ENCODE peak calls at places on chromosomes 1 and 21, in four cellular contexts. B is globus pallidus, N is fibroblast of lung, A is nucleus accumbens. R is an unnamed sample.

GRCh38 chr1:91827094-91828006 is 58.6 kb downstream of the TGFBR3 start:
- DNase-seq in A (no peak), N (no peak), B (no peak), R (no peak)

GRCh38 chr1:67830928-67831596 is 2.2 kb downstream of the GNG12 start:
- DNase-seq in B (no peak), A (no peak), N (no peak), R (no peak)

GRCh38 chr1:17045623-17046022 is 8.2 kb downstream of the SDHB start:
- DNase-seq in A (no peak), N (no peak), B (no peak), R (no peak)

GRCh38 chr1:51524817-51525216 is 5.8 kb upstream of the EPS15 start:
- DNase-seq in B (peak; percentile 59), N (no peak), A (no peak), R (no peak)

GRCh38 chr1:25619101-25619890 is 2.7 kb downstream of the MAN1C1 start:
- DNase-seq in A (peak; percentile 33), B (peak; percentile 55), N (no peak), R (peak; percentile 64)

GRCh38 chr21:35077975-35078374 is 28.9 kb upstream of the RUNX1 start:
- DNase-seq in B (no peak), A (no peak), N (peak; percentile 57), R (no peak)

GRCh38 chr1:67823645-67824044 is 9.6 kb downstream of the GNG12 start:
- DNase-seq in N (peak; percentile 63), B (no peak), A (no peak), R (no peak)

GRCh38 chr1:2233997-2234761 is 6.1 kb downstream of the SKI start:
- DNase-seq in B (peak; percentile 78), N (peak; percentile 80), A (peak; percentile 62), R (peak; percentile 62)

GRCh38 chr1:16614361-16615252 is 1.2 kb upstream of the NBPF1 start:
- DNase-seq in N (no peak), A (no peak), B (no peak), R (no peak)

GRCh38 chr1:85940621-85941306 is 215.8 kb downstream of the COL24A1 start:
- DNase-seq in N (peak; percentile 15), A (no peak), B (no peak), R (no peak)

GRCh38 chr1:8293141-8293540 is 24.8 kb upstream of the SLC45A1 start:
- DNase-seq in N (no peak), A (no peak), B (no peak), R (no peak)

GRCh38 chr1:70970407-70970806 is 77.2 kb downstream of the PTGER3 start:
- DNase-seq in B (no peak), N (no peak), A (no peak), R (no peak)

GRCh38 chr1:108801101-108801500 is 54.6 kb downstream of the STXBP3 start:
- DNase-seq in N (peak; percentile 35), A (no peak), B (no peak), R (no peak)

GRCh38 chr1:147842578-147842977 is 60.0 kb upstream of the GJA8 start:
- DNase-seq in N (no peak), A (no peak), B (no peak), R (no peak)

GRCh38 chr1:226723640-226724532 is 15.2 kb downstream of the ITPKB start:
- DNase-seq in B (no peak), A (no peak), N (peak; percentile 74), R (no peak)

GRCh38 chr1:176745945-176746344 is 283.0 kb downstream of the PAPPA2 start:
- DNase-seq in A (no peak), B (no peak), N (no peak), R (no peak)

GRCh38 chr21:43818685-43819084 is 29.3 kb downstream of the RRP1 start:
- DNase-seq in B (peak; percentile 42), A (no peak), N (no peak), R (peak; percentile 18)

GRCh38 chr21:33403128-33403785 is at the start of gene IFNGR2:
- DNase-seq in N (no peak), A (no peak), B (no peak), R (no peak)

GRCh38 chr1:228152918-228153258 is 3.2 kb downstream of the GJC2 start:
- DNase-seq in N (no peak), B (no peak), A (no peak), R (no peak)

GRCh38 chr1:13801711-13802486 is 101.9 kb downstream of the PRDM2 start:
- DNase-seq in A (no peak), N (no peak), B (no peak), R (no peak)

R was measured in midbrain.